ENCODE peak calls at places on chromosomes 4 and X, in eight cellular contexts. H is LoVo, A is iPS-NIHi11, F is AG04449, T is HFFc6, Q is small intestine, J is left kidney, L is ELR. M is an unnamed sample.

GRCh38 chr4:171594293-171594692 is 218.9 kb upstream of the GALNTL6 start:
- DNase-seq in J (no peak), F (no peak), T (no peak), L (no peak), Q (no peak), H (no peak), A (no peak), M (no peak)

GRCh38 chr4:52641853-52642563 is 17.1 kb downstream of the USP46 start:
- DNase-seq in F (no peak), J (no peak), T (peak; percentile 47), H (peak; percentile 29), A (no peak), Q (peak; percentile 41), L (peak; percentile 79), M (no peak)

GRCh38 chr4:52234539-52235174 is 183.6 kb downstream of the SPATA18 start:
- DNase-seq in J (peak; percentile 78), H (peak; percentile 50), F (peak; percentile 14), Q (no peak), L (peak; percentile 38), T (peak; percentile 43), A (peak; percentile 54), M (no peak)

GRCh38 chr4:133483600-133484246 is 334.6 kb downstream of the PCDH10 start:
- DNase-seq in T (peak; percentile 58), L (peak; percentile 58), F (no peak), A (no peak), J (peak; percentile 70), H (peak; percentile 35), Q (peak; percentile 1), M (no peak)

GRCh38 chr4:15341733-15342300 is 86.0 kb upstream of the C1QTNF7 start:
- DNase-seq in H (no peak), L (no peak), Q (no peak), J (peak; percentile 63), F (no peak), A (no peak), T (no peak), M (no peak)

GRCh38 chr4:165720411-165721082 is 152.5 kb upstream of the TLL1 start:
- DNase-seq in L (no peak), F (no peak), A (no peak), H (no peak), J (no peak), Q (no peak), T (no peak), M (no peak)

GRCh38 chr4:78776031-78776728 is at the start of gene BMP2K:
- DNase-seq in T (peak; percentile 46), Q (peak; percentile 77), J (peak; percentile 93), L (peak; percentile 79), F (no peak), H (peak; percentile 82), A (peak; percentile 94), M (peak; percentile 68)

GRCh38 chr4:110309686-110310085 is 111.3 kb upstream of the ELOVL6 start:
- DNase-seq in F (no peak), H (no peak), T (no peak), Q (no peak), J (no peak), A (no peak), L (no peak), M (no peak)

GRCh38 chrX:80173261-80173660 is 158.7 kb downstream of the TBX22 start:
- DNase-seq in L (no peak), Q (no peak), T (no peak), A (no peak), J (peak; percentile 0), F (no peak), H (no peak), M (no peak)

GRCh38 chrX:47748576-47748975 is 88.1 kb upstream of the ZNF81 start:
- DNase-seq in F (no peak), H (no peak), L (no peak), A (no peak), Q (no peak), J (no peak), T (no peak), M (no peak)

GRCh38 chr4:181418491-181418890 is 824.7 kb upstream of the TENM3 start:
- DNase-seq in L (no peak), J (peak; percentile 79), F (no peak), A (no peak), H (no peak), Q (no peak), T (no peak), M (no peak)

GRCh38 chr4:1463088-1463926 is 57.1 kb upstream of the NKX1-1 start:
- DNase-seq in H (no peak), L (no peak), Q (no peak), J (peak; percentile 83), F (peak; percentile 12), T (peak; percentile 31), A (peak; percentile 35), M (no peak)

M was measured in left colon.